ENCODE peak calls at places on chromosomes 1 and 21, in seven cellular contexts. Y is GM23248, V is PC-3, Q is GM23338, H is HCT116, W is hepatocyte, Z is MM.1S. T is an unnamed sample.

GRCh38 chr1:228241259-228241658 is 33.4 kb downstream of the OBSCN start:
- DNase-seq in Y (no peak), V (no peak), Q (no peak), H (no peak), W (no peak), Z (no peak), T (no peak)

GRCh38 chr1:116710326-116711060 is 43.0 kb upstream of the IGSF3 start:
- DNase-seq in Y (no peak), V (no peak), Q (no peak), H (no peak), W (no peak), Z (no peak), T (no peak)

GRCh38 chr1:226660410-226661182 is 78.5 kb downstream of the ITPKB start:
- DNase-seq in Y (no peak), V (no peak), Q (no peak), H (no peak), W (no peak), Z (no peak), T (no peak)

GRCh38 chr1:236522937-236523703 is 662 bp upstream of the LGALS8 start:
- DNase-seq in Y (peak), V (peak), Q (peak), H (no peak), W (peak), Z (no peak), T (no peak)

GRCh38 chr1:212458817-212459216 is 26.1 kb downstream of the NENF start:
- DNase-seq in Y (no peak), V (no peak), Q (no peak), H (no peak), W (no peak), Z (peak), T (no peak)

GRCh38 chr1:157994081-157994581 is 686 bp downstream of the KIRREL1 start:
- DNase-seq in Y (peak), V (no peak), Q (peak), H (no peak), W (peak), Z (no peak), T (no peak)

GRCh38 chr21:46459356-46460112 is 843 bp downstream of the DIP2A start:
- DNase-seq in Y (peak), V (peak), Q (peak), H (no peak), W (peak), Z (no peak), T (peak)

GRCh38 chr1:223758734-223759133 is 46.4 kb downstream of the CAPN2 start:
- DNase-seq in Y (no peak), V (no peak), Q (no peak), H (no peak), W (no peak), Z (no peak), T (no peak)

GRCh38 chr21:43950481-43950880 is 61.6 kb upstream of the TRAPPC10 start:
- DNase-seq in Y (no peak), V (no peak), Q (no peak), H (no peak), W (no peak), Z (no peak), T (no peak)
- TF ChIP-seq EZH2phosphoT487 in Y (no peak), V (no peak), Q (no peak), H (no peak), W (no peak), Z (no peak), T (no peak)

GRCh38 chr1:171611306-171611705 is 10.7 kb upstream of the MYOCOS start:
- DNase-seq in Y (peak), V (no peak), Q (no peak), H (no peak), W (no peak), Z (no peak), T (no peak)

GRCh38 chr1:171610385-171610784 is 11.7 kb upstream of the MYOCOS start:
- DNase-seq in Y (peak), V (no peak), Q (no peak), H (no peak), W (no peak), Z (no peak), T (no peak)

GRCh38 chr1:171600852-171601251 is 21.2 kb upstream of the MYOCOS start:
- DNase-seq in Y (no peak), V (no peak), Q (no peak), H (no peak), W (no peak), Z (no peak), T (peak)

GRCh38 chr1:171606402-171606941 is 15.6 kb upstream of the MYOCOS start:
- DNase-seq in Y (no peak), V (no peak), Q (no peak), H (no peak), W (no peak), Z (no peak), T (no peak)
- H3K4me2 ChIP-seq in Y (no peak), V (no peak), Q (no peak), H (no peak), W (no peak), Z (no peak), T (no peak)

DNA sequence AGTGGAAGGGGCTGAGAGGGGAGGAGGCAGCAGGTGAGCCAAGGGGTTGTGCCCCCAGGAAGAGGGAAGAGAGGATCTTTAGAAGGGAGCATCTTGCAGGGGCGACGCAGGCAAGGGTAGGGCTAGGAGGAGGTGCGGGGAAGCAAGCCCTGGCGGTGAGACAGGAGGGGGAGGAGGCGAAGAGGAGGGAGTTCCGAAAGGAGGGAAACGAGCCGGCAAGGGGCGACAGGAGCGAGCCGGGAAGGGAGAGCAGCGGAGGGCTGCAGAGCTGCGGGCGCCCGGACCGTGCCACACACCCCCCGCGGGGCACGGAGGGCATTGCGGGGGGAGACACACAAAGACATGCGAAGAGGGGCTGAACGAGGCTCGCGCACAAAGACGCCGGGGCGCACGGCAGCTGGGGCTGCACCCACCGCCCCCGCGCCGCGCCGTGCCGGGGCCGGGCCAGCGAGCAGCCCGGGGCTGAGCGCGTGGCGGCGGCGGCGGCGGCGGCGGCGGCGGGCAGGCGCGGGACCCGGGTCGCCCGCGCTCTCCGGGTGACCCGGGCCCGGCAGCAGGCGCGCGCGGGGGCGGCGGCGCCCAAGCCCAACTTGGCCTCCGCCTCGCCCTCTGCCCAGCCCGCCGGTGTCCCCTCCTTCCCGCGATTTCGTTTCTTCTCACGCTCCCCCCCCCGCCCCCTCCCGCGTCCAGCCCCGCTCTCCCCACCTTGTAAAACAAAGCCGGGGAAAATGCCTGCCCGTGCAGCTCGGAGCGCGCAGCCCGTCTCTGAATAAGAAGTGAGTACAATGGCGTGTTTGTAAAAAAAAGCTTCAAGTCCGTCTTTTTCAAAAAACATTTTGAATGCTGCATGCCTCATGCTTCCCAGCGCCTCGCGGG is at the start of gene KCNK2:
- DNase-seq in Y (peak), V (peak), Q (peak), H (no peak), W (peak), Z (no peak), T (peak)
- TF ChIP-seq EZH2 in Y (no peak), V (no peak), Q (no peak), H (no peak), W (peak), Z (no peak), T (peak)

DNA sequence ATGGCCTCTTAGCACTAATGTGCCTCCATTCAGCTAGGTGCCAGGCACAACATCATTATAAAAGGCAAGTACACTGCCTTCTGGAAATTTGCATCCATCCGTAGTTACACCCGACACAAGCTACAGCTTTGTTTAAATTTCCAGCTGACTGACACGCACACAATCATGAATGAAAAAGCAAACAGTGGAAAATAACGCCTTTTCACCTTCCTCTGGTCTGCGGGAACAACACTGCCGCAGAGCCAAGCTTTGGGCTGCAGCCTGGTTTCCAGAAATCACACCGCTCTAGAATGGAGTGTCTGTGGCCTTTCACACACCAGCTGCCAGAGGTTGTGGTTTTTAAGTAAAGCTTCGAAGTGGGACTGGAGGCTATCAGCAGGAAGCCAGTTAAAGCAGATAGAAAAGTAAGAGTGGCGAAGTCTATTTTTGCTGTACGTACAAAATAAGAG is 142.8 kb upstream of the COA6 start:
- DNase-seq in Y (no peak), V (no peak), Q (no peak), H (no peak), W (no peak), Z (no peak), T (no peak)
- TF ChIP-seq EZH2phosphoT487 in Y (no peak), V (no peak), Q (no peak), H (no peak), W (no peak), Z (no peak), T (no peak)

DNA sequence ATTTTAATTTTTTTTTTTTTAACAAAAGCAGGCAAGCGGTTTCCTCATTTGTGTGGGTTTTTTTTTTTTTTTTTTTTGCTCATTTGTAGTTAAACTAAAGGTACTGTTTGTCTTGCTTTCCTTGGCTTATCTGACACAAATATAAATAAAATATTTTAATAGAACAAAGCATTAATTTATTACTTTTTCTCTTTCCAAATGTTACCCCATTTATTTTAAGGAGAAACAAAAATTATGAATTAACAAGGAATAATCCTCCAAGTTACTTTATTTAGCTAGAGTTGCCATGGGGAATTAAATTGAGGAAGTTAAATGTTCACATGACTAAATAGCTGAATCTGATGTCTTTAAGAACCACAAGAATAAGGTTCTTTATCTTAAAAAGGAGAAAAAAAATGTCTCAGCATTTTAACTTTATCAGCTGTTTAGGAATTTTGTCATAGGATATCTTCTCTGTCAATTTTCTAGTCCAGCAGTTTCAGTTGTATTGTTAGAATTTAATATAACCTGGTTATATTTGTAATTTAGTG is 12.3 kb downstream of the ATG4C start:
- DNase-seq in Y (no peak), V (no peak), Q (no peak), H (no peak), W (no peak), Z (no peak), T (no peak)
- H3K4me2 ChIP-seq in Y (no peak), V (no peak), Q (no peak), H (no peak), W (no peak), Z (no peak), T (no peak)

GRCh38 chr21:33070921-33071877 is 1.3 kb downstream of the OLIG1 start:
- DNase-seq in Y (peak), V (no peak), Q (peak), H (no peak), W (no peak), Z (peak), T (peak)
- TF ChIP-seq EZH2 in Y (no peak), V (no peak), Q (peak), H (no peak), W (peak), Z (no peak), T (peak)

GRCh38 chr1:21907737-21908136 is 29.4 kb downstream of the HSPG2 start:
- DNase-seq in Y (no peak), V (no peak), Q (no peak), H (no peak), W (no peak), Z (no peak), T (no peak)
- TF ChIP-seq EZH2phosphoT487 in Y (no peak), V (no peak), Q (no peak), H (no peak), W (no peak), Z (no peak), T (no peak)

DNA sequence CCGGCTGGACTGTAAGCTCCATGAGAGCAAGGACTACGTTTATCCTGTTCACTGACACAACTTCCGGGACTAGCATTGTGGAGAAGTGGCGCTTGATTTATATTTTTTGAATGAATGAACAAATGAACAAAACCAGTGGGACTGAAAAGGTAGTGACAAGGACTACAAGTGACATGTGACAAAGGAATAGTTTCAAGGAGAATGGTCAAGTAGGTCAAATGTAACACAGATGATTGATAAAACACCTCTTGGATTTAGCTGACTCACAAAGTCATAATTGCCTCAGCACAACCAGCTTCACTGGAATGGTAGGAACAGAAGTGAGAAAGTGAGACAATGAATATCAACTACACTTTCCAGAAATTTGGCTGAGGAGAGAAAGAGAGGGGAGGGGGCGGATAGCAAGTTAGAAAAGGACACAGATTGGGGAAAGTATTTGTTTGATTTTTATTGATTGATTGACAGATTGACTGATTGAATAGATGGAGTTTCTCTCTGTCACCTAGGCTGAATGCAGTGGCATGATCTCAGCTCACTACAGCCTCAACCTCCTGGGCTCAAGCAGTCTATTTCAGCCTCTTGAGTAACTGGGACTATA is 14.2 kb downstream of the MTF1 start:
- DNase-seq in Y (no peak), V (no peak), Q (no peak), H (no peak), W (no peak), Z (no peak), T (no peak)
- H3K4me2 ChIP-seq in Y (no peak), V (no peak), Q (no peak), H (no peak), W (no peak), Z (no peak), T (no peak)